ENCODE peak calls at places on chromosome 12, in four cellular contexts. D is lower leg skin, V is spleen, H is HepG2. F is an unnamed sample.

GRCh38 chr12:62934799-62935674 is at the start of gene PPM1H:
- DNase-seq in D (peak; percentile 20), V (peak; percentile 93), H (peak; percentile 86), F (peak; percentile 46)

GRCh38 chr12:6372403-6373003 is 2.9 kb downstream of the SCNN1A start:
- DNase-seq in D (peak; percentile 58), V (peak; percentile 62), H (peak; percentile 91), F (no peak)

GRCh38 chr12:93370947-93371346 is 6.8 kb upstream of the NUDT4 start:
- DNase-seq in D (no peak), V (no peak), H (no peak), F (no peak)

GRCh38 chr12:50282581-50283229 is 615 bp downstream of the LIMA1 start:
- DNase-seq in D (peak; percentile 32), V (no peak), H (no peak), F (peak; percentile 40)

GRCh38 chr12:119006749-119007148 is 25.4 kb downstream of the SRRM4 start:
- DNase-seq in D (no peak), V (no peak), H (no peak), F (no peak)

GRCh38 chr12:121781751-121782615 is 11.5 kb downstream of the RHOF start:
- DNase-seq in D (no peak), V (no peak), H (peak; percentile 68), F (peak; percentile 47)

GRCh38 chr12:118122264-118122663 is 13.7 kb upstream of the PEBP1 start:
- DNase-seq in D (no peak), V (peak; percentile 5), H (no peak), F (no peak)

GRCh38 chr12:4117386-4118016 is 156.1 kb upstream of the CCND2 start:
- DNase-seq in D (no peak), V (no peak), H (no peak), F (no peak)

GRCh38 chr12:904010-904414 is 45.5 kb downstream of the RAD52 start:
- DNase-seq in D (no peak), V (no peak), H (no peak), F (no peak)

GRCh38 chr12:9843416-9843815 is 16.1 kb downstream of the KLRF1 start:
- DNase-seq in D (no peak), V (no peak), H (no peak), F (no peak)

GRCh38 chr12:65827827-65828231 is 3.5 kb downstream of the HMGA2 start:
- DNase-seq in D (no peak), V (no peak), H (peak; percentile 31), F (no peak)

GRCh38 chr12:60148109-60148508 is 552.3 kb downstream of the SLC16A7 start:
- DNase-seq in D (no peak), V (no peak), H (no peak), F (no peak)

GRCh38 chr12:51591020-51591901 is at the start of gene SCN8A:
- DNase-seq in D (no peak), V (peak; percentile 77), H (no peak), F (peak; percentile 70)

GRCh38 chr12:115337693-115338543 is 653.9 kb upstream of the TBX3 start:
- DNase-seq in D (peak; percentile 83), V (no peak), H (peak; percentile 34), F (peak; percentile 94)

GRCh38 chr12:98260276-98260675 is 255.1 kb upstream of the TMPO start:
- DNase-seq in D (no peak), V (no peak), H (no peak), F (no peak)

GRCh38 chr12:70733385-70733784 is 96.2 kb upstream of the PTPRB start:
- DNase-seq in D (no peak), V (no peak), H (peak; percentile 63), F (peak; percentile 27)

GRCh38 chr12:92193846-92194245 is 48.2 kb upstream of the BTG1 start:
- DNase-seq in D (no peak), V (no peak), H (no peak), F (no peak)

GRCh38 chr12:114841557-114842251 is 157.7 kb upstream of the TBX3 start:
- DNase-seq in D (no peak), V (no peak), H (peak; percentile 90), F (no peak)

GRCh38 chr12:90084018-90084417 is 375.4 kb upstream of the ATP2B1 start:
- DNase-seq in D (no peak), V (no peak), H (no peak), F (no peak)

GRCh38 chr12:83818888-83819287 is 1093.7 kb downstream of the SLC6A15 start:
- DNase-seq in D (peak; percentile 38), V (no peak), H (no peak), F (peak; percentile 85)

GRCh38 chr12:88142610-88142991 is 494 bp downstream of the TMTC3 start:
- DNase-seq in D (peak; percentile 43), V (peak; percentile 88), H (peak; percentile 2), F (peak; percentile 37)

GRCh38 chr12:125178222-125178621 is 113.0 kb downstream of the AACS start:
- DNase-seq in D (no peak), V (no peak), H (no peak), F (no peak)

GRCh38 chr12:80352476-80352875 is 91.6 kb upstream of the PTPRQ start:
- DNase-seq in D (no peak), V (no peak), H (no peak), F (no peak)

GRCh38 chr12:18970603-18971002 is 158.9 kb upstream of the PLEKHA5 start:
- DNase-seq in D (no peak), V (no peak), H (no peak), F (no peak)

GRCh38 chr12:120155072-120155471 is 38.5 kb upstream of the RAB35 start:
- DNase-seq in D (no peak), V (no peak), H (no peak), F (no peak)

GRCh38 chr12:45354399-45354798 is 138.5 kb downstream of the ANO6 start:
- DNase-seq in D (no peak), V (no peak), H (no peak), F (no peak)

GRCh38 chr12:65536876-65537661 is 258.6 kb downstream of the MSRB3 start:
- DNase-seq in D (no peak), V (no peak), H (no peak), F (peak; percentile 15)

GRCh38 chr12:32478166-32478565 is 78.8 kb downstream of the FGD4 start:
- DNase-seq in D (no peak), V (no peak), H (no peak), F (no peak)

GRCh38 chr12:122994781-122995502 is 14.5 kb downstream of the ARL6IP4 start:
- DNase-seq in D (no peak), V (peak; percentile 62), H (no peak), F (no peak)

GRCh38 chr12:122996621-122997342 is 16.3 kb downstream of the ARL6IP4 start:
- DNase-seq in D (no peak), V (peak; percentile 56), H (no peak), F (peak; percentile 23)

GRCh38 chr12:122997343-122998250 is 17.1 kb downstream of the ARL6IP4 start:
- DNase-seq in D (no peak), V (peak; percentile 68), H (no peak), F (no peak)

GRCh38 chr12:122995503-122996187 is 15.2 kb downstream of the ARL6IP4 start:
- DNase-seq in D (no peak), V (peak; percentile 56), H (no peak), F (peak; percentile 71)

DNA sequence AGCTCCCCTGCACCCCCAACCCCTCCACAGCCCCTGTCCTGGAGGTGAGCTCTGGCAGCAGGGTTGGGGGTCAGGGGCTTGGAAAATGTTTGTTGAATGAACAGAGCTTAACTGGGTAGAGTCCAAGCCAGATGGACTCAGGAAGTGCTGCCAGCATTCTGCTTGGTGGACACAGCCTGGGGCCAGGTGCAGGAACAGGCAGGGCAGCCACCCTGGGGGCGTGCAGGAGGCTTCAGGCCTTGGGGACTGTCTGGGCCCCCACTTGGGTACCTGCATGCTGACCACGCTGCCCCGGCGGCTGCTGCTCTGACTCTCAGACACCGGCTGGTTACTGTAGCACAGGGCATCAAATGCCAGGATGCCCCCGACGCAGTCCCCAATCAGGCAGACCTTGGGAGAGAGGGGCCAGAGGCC is 15.7 kb downstream of the ARL6IP4 start:
- DNase-seq in D (no peak), V (peak; percentile 47), H (no peak), F (no peak)
- TF ChIP-seq POLR2A in D (no peak), V (no peak), H (no peak), F (no peak)

GRCh38 chr12:108563135-108563803 is 873 bp downstream of the ISCU start:
- DNase-seq in D (peak; percentile 82), V (peak; percentile 94), H (peak; percentile 83), F (peak; percentile 88)
- TF ChIP-seq POLR2A in D (no peak), V (no peak), H (no peak), F (peak; percentile 61)

DNA sequence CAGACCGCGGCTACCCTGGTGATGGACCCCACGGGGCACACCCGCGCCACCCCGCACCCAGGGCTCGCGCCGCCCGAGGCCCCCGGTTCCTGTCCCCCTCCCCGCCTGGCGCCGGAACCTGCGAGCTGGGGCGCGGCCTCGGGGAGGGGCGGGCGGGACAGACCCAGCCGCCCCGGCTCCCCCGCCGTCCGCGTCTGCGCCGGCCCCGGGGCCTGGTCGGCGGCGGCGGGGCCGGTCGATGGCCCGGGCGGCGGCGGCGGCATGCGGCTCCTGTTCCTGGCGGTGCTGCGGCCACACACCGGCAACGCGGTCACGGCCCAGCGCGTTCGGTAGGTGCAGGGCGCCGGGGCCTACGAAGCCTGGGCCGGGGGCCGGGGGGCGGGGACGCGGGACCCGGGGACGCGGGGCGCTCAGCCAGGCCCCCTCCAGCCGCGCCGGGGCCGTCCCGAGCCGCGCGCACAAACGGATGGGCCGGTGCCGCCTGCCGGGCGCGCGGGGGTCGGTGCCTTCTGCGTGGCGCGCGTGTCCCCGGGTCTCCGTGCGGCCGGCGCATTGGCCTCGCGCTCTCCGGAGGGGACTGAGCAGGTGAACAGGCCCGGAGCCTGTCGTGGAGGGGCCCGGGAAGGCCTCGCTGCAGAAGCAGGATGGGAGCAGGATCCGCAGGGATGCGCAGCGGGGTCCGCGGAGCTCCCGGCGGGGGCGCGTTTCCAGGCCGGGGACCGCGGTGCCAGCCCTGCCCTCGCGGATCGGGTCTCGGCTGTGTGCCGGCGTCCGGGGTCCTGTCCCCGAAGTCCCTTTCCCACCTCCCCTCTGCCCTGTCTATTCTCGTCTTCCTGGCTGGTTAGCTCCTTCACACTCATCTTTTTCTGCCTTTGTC is at the start of gene GLT1D1:
- DNase-seq in D (no peak), V (peak; percentile 90), H (no peak), F (no peak)
- TF ChIP-seq POLR2A in D (no peak), V (no peak), H (no peak), F (no peak)

GRCh38 chr12:14948672-14949071 is 10.3 kb upstream of the ERP27 start:
- DNase-seq in D (peak; percentile 56), V (no peak), H (no peak), F (peak; percentile 26)
- TF ChIP-seq POLR2A in D (no peak), V (no peak), H (no peak), F (no peak)

DNA sequence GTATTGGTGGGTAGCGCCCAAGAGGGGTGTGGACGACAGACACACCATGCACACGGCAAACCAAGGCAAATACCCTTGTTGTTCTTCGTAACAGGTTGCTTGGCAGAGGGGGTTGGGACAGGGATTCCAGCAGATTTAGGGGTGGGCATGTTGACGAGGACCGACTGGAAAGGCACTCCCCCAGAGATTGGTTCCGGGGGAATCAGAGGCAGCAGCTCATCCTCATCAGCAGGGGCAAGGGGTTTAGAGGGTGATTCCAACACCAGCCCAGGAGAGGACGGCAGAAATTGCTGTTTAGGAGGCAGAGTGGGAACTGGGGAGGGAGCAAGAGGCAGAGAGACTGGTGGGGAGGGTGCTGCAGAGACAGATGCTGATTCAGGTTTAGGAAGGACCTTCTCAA is 9.3 kb downstream of the NACA start:
- DNase-seq in D (no peak), V (no peak), H (no peak), F (no peak)
- TF ChIP-seq POLR2A in D (no peak), V (no peak), H (no peak), F (no peak)

GRCh38 chr12:31355747-31356107 is 29.8 kb upstream of the SINHCAF start:
- DNase-seq in D (no peak), V (no peak), H (no peak), F (no peak)

GRCh38 chr12:31353730-31354708 is 28.1 kb upstream of the SINHCAF start:
- DNase-seq in D (no peak), V (no peak), H (no peak), F (peak; percentile 28)
- TF ChIP-seq POLR2A in D (no peak), V (no peak), H (no peak), F (no peak)

F was measured in adrenal gland.